ENCODE peak calls at places on chromosome 4, in six cellular contexts. D is activated T-cell treated with anti-CD3 and anti-CD28 coated beads for 1 hour, I is GM10248, G is GM12891, J is substantia nigra, M is iPS-NIHi11. X is an unnamed sample.

GRCh38 chr4:58303456-58303855 is 1193.3 kb upstream of the IGFBP7 start:
- DNase-seq in J (no peak), D (no peak), I (no peak), M (no peak), G (no peak), X (no peak)

GRCh38 chr4:156197216-156197615 is 243.6 kb upstream of the CTSO start:
- DNase-seq in M (peak), J (no peak), G (no peak), I (no peak), D (no peak), X (no peak)

GRCh38 chr4:161573836-161574235 is 590.0 kb downstream of the FSTL5 start:
- DNase-seq in M (no peak), G (no peak), J (no peak), D (no peak), I (no peak), X (no peak)

GRCh38 chr4:93870876-93871458 is 42.4 kb downstream of the ATOH1 start:
- DNase-seq in J (no peak), M (no peak), G (no peak), D (no peak), I (no peak), X (no peak)

GRCh38 chr4:118969359-118969758 is 80.7 kb downstream of the SYNPO2 start:
- DNase-seq in M (peak), I (no peak), D (no peak), J (peak), G (no peak), X (no peak)

GRCh38 chr4:6192245-6192644 is 8.1 kb downstream of the JAKMIP1 start:
- DNase-seq in G (no peak), M (no peak), J (no peak), I (no peak), D (no peak), X (no peak)

GRCh38 chr4:79429113-79430034 is 21.3 kb upstream of the GK2 start:
- DNase-seq in D (no peak), J (no peak), G (no peak), M (no peak), I (no peak), X (no peak)

GRCh38 chr4:48526403-48526802 is 36.4 kb downstream of the ZAR1 start:
- DNase-seq in M (no peak), I (no peak), J (no peak), D (no peak), G (no peak), X (no peak)

GRCh38 chr4:111923786-111924185 is 221.5 kb upstream of the FAM241A start:
- DNase-seq in J (no peak), I (no peak), G (no peak), M (no peak), D (no peak), X (no peak)

GRCh38 chr4:4430492-4431195 is 43.7 kb downstream of the NSG1 start:
- DNase-seq in J (peak), I (peak), D (peak), M (peak), G (peak), X (peak)